ENCODE peak calls at places on chromosomes 16 and 17, in ten cellular contexts. One of them, this sample, is unnamed.

GRCh38 chr17:50558955-50559614 is 1.4 kb upstream of the CACNA1G start:
- DNase-seq in prostate gland: no peak
- DNase-seq in tibial nerve: no peak
- DNase-seq in esophagus squamous epithelium: no peak
- DNase-seq in HepG2: no peak
- DNase-seq in vagina: no peak
- DNase-seq in sigmoid colon: no peak
- DNase-seq in adrenal gland: no peak
- DNase-seq in A549: no peak
- DNase-seq in uterus: no peak
- DNase-seq in this sample: no peak

GRCh38 chr17:45355087-45355486 is 38.3 kb upstream of the MAP3K14 start:
- DNase-seq in vagina: peak
- DNase-seq in sigmoid colon: peak
- DNase-seq in prostate gland: no peak
- DNase-seq in tibial nerve: no peak
- DNase-seq in HepG2: no peak
- DNase-seq in esophagus squamous epithelium: no peak
- DNase-seq in adrenal gland: peak
- DNase-seq in uterus: no peak
- DNase-seq in A549: no peak
- DNase-seq in this sample: no peak

GRCh38 chr16:82631701-82632685 is 5.2 kb downstream of the CDH13 start:
- DNase-seq in uterus: no peak
- DNase-seq in prostate gland: no peak
- DNase-seq in sigmoid colon: peak
- DNase-seq in HepG2: no peak
- DNase-seq in vagina: no peak
- DNase-seq in tibial nerve: no peak
- DNase-seq in A549: no peak
- DNase-seq in adrenal gland: no peak
- DNase-seq in esophagus squamous epithelium: no peak
- DNase-seq in this sample: peak

GRCh38 chr16:88713568-88714419 is 7.5 kb downstream of the CTU2 start:
- DNase-seq in uterus: no peak
- DNase-seq in sigmoid colon: no peak
- DNase-seq in tibial nerve: no peak
- DNase-seq in HepG2: no peak
- DNase-seq in adrenal gland: no peak
- DNase-seq in esophagus squamous epithelium: no peak
- DNase-seq in prostate gland: no peak
- DNase-seq in A549: no peak
- DNase-seq in vagina: no peak
- DNase-seq in this sample: peak

GRCh38 chr17:67582632-67583230 is 135.0 kb upstream of the NOL11 start:
- DNase-seq in adrenal gland: peak
- DNase-seq in esophagus squamous epithelium: no peak
- DNase-seq in HepG2: no peak
- DNase-seq in A549: no peak
- DNase-seq in tibial nerve: no peak
- DNase-seq in vagina: no peak
- DNase-seq in uterus: peak
- DNase-seq in prostate gland: peak
- DNase-seq in sigmoid colon: no peak
- DNase-seq in this sample: no peak

GRCh38 chr17:21285164-21286065 is 904 bp downstream of the MAP2K3 start:
- DNase-seq in HepG2: no peak
- DNase-seq in adrenal gland: peak
- DNase-seq in A549: no peak
- DNase-seq in uterus: no peak
- DNase-seq in esophagus squamous epithelium: no peak
- DNase-seq in tibial nerve: no peak
- DNase-seq in sigmoid colon: peak
- DNase-seq in prostate gland: no peak
- DNase-seq in vagina: no peak
- DNase-seq in this sample: peak

GRCh38 chr16:89265647-89266046 is 48.1 kb downstream of the ZNF778 start:
- DNase-seq in esophagus squamous epithelium: no peak
- DNase-seq in A549: no peak
- DNase-seq in tibial nerve: no peak
- DNase-seq in adrenal gland: no peak
- DNase-seq in vagina: no peak
- DNase-seq in sigmoid colon: no peak
- DNase-seq in HepG2: no peak
- DNase-seq in prostate gland: no peak
- DNase-seq in uterus: no peak
- DNase-seq in this sample: no peak

GRCh38 chr17:55601874-55602364 is 90.7 kb upstream of the SMIM36 start:
- DNase-seq in tibial nerve: no peak
- DNase-seq in A549: peak
- DNase-seq in uterus: no peak
- DNase-seq in vagina: no peak
- DNase-seq in esophagus squamous epithelium: no peak
- DNase-seq in sigmoid colon: no peak
- DNase-seq in prostate gland: no peak
- DNase-seq in adrenal gland: peak
- DNase-seq in HepG2: peak
- DNase-seq in this sample: peak

GRCh38 chr17:44961921-44962350 is 6.2 kb downstream of the C1QL1 start:
- DNase-seq in prostate gland: no peak
- DNase-seq in A549: no peak
- DNase-seq in adrenal gland: no peak
- DNase-seq in HepG2: peak
- DNase-seq in tibial nerve: no peak
- DNase-seq in uterus: no peak
- DNase-seq in esophagus squamous epithelium: no peak
- DNase-seq in vagina: no peak
- DNase-seq in sigmoid colon: peak
- DNase-seq in this sample: no peak

GRCh38 chr16:21957687-21958346 is 4.7 kb downstream of the UQCRC2 start:
- DNase-seq in esophagus squamous epithelium: no peak
- DNase-seq in sigmoid colon: no peak
- DNase-seq in adrenal gland: no peak
- DNase-seq in tibial nerve: no peak
- DNase-seq in HepG2: no peak
- DNase-seq in uterus: no peak
- DNase-seq in vagina: no peak
- DNase-seq in prostate gland: no peak
- DNase-seq in A549: no peak
- DNase-seq in this sample: no peak
- TF ChIP-seq POLR2A in esophagus squamous epithelium: no peak
- TF ChIP-seq POLR2A in sigmoid colon: no peak
- TF ChIP-seq POLR2A in adrenal gland: no peak
- TF ChIP-seq POLR2A in tibial nerve: no peak
- TF ChIP-seq POLR2A in HepG2: no peak
- TF ChIP-seq POLR2A in uterus: no peak
- TF ChIP-seq POLR2A in vagina: no peak
- TF ChIP-seq POLR2A in prostate gland: no peak
- TF ChIP-seq POLR2A in A549: no peak
- TF ChIP-seq POLR2A in this sample: no peak

DNA sequence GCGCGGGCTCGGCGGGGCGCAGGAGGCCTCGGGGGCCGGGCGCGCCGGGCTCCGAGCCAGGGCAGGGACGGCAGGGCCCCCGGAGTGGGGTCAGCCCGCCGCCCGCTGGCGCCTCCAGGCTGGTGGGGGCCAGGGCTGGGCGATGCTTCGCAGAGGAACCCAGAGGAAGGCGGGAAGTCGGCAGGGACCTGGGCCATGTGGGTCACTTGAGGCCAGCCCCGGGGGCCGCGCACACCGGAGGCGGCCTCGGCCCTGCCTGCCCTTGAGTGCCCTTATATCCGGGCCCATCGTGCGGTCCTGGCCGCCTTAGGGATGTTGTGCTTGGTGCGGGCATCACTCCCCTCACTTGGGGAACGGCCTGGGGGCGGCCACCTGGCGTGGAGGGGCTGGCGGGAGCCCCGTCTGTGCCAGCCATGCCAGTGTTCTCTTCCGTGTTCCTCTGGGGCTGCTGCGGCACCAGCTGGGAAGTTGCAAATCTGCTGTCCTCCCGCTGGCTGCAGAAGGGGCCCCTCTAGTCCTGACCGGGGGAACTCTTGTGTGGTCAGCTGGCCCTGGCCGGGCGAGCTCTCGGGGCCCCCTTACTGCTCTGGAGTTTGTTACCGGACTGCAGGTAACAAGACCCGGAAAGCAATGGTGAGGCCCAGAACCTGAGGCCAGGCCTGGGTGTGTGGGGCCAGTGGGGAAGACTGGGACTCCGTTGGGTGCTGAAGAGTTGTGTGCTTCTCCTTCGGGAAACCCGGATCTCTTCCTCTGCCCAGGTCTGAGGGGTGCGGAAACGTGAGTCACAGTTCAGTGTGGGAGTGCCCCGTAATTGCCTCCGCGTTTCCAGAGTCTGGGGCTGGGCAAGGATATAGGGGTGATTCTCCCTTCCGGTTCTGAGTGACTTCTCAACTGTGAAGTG is 849 bp downstream of the CAPN15 start:
- DNase-seq in HepG2: no peak
- DNase-seq in esophagus squamous epithelium: no peak
- DNase-seq in A549: no peak
- DNase-seq in sigmoid colon: no peak
- DNase-seq in vagina: no peak
- DNase-seq in uterus: no peak
- DNase-seq in tibial nerve: no peak
- DNase-seq in adrenal gland: peak
- DNase-seq in prostate gland: no peak
- DNase-seq in this sample: peak
- TF ChIP-seq POLR2A in HepG2: no peak
- TF ChIP-seq POLR2A in esophagus squamous epithelium: no peak
- TF ChIP-seq POLR2A in A549: no peak
- TF ChIP-seq POLR2A in sigmoid colon: peak
- TF ChIP-seq POLR2A in vagina: no peak
- TF ChIP-seq POLR2A in uterus: no peak
- TF ChIP-seq POLR2A in tibial nerve: no peak
- TF ChIP-seq POLR2A in adrenal gland: no peak
- TF ChIP-seq POLR2A in prostate gland: peak
- TF ChIP-seq POLR2A in this sample: peak

DNA sequence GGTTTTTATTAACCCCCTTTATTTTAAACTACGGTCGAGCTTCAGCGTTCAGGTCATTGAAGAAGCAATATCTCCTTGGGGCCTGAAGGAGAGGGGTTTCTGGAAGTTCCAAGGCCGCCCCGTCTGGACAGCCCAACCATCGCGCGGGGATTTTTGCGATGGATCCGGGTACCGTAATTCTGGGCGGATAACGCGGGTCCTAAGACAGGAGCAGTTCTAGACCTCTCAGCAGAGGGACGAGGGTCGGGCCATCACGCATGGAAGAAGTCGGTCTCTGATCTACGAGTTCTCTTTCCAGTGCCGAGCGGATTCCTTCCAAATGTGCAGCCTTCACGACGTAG is 3.6 kb downstream of the BORCS6 start:
- DNase-seq in A549: no peak
- DNase-seq in prostate gland: no peak
- DNase-seq in esophagus squamous epithelium: no peak
- DNase-seq in vagina: no peak
- DNase-seq in HepG2: no peak
- DNase-seq in sigmoid colon: no peak
- DNase-seq in uterus: no peak
- DNase-seq in tibial nerve: no peak
- DNase-seq in adrenal gland: no peak
- DNase-seq in this sample: no peak
- TF ChIP-seq POLR2A in A549: no peak
- TF ChIP-seq POLR2A in prostate gland: no peak
- TF ChIP-seq POLR2A in esophagus squamous epithelium: no peak
- TF ChIP-seq POLR2A in vagina: no peak
- TF ChIP-seq POLR2A in HepG2: no peak
- TF ChIP-seq POLR2A in sigmoid colon: no peak
- TF ChIP-seq POLR2A in uterus: no peak
- TF ChIP-seq POLR2A in tibial nerve: no peak
- TF ChIP-seq POLR2A in adrenal gland: no peak
- TF ChIP-seq POLR2A in this sample: no peak

DNA sequence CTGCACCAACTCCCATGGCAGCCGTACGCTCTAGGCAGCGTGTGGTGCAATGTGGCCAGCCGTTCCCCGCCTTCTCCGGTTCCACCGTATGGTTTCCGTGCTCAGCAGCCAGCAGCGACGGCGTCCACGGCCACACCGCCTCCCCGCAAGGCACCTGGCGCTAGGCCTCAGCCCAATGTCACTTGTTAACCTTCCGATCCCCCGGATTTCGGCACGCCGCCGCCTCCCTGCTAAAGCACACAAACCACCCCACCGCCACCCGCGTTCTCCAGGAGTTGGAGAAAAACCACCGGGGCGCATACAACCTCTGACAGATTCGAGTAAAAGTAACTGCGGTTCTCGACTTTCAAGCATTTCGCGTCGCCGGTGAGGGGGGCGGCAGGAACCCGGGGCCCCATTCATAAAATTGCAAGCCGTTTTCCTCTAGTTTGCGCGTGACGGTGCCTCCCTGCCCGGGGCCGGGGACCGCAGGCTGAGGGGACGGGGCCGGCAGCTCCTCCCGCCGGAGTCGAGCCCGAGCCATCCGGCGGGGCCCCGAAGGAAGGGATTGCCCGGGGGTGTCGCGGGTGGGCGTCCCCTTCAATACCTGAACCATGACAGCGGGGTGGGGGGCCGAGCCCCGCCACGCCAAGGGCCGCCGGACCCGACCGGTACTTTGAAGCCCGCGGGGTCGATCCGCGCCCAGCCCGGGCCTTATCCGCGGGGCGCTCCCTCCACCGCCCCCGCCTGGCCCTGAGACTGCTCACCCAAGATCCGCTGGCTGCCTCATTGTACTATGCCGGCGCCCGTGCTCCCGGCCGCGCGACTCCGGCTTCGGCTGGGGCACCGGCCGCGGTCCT is at the start of gene TEX2:
- DNase-seq in prostate gland: peak
- DNase-seq in vagina: no peak
- DNase-seq in HepG2: peak
- DNase-seq in sigmoid colon: peak
- DNase-seq in esophagus squamous epithelium: no peak
- DNase-seq in tibial nerve: peak
- DNase-seq in adrenal gland: peak
- DNase-seq in A549: peak
- DNase-seq in uterus: peak
- DNase-seq in this sample: peak
- TF ChIP-seq POLR2A in prostate gland: peak
- TF ChIP-seq POLR2A in vagina: peak
- TF ChIP-seq POLR2A in HepG2: peak
- TF ChIP-seq POLR2A in sigmoid colon: no peak
- TF ChIP-seq POLR2A in esophagus squamous epithelium: no peak
- TF ChIP-seq POLR2A in tibial nerve: peak
- TF ChIP-seq POLR2A in adrenal gland: peak
- TF ChIP-seq POLR2A in A549: peak
- TF ChIP-seq POLR2A in uterus: peak
- TF ChIP-seq POLR2A in this sample: peak

GRCh38 chr17:17303010-17303846 is at the start of gene NT5M:
- DNase-seq in uterus: peak
- DNase-seq in HepG2: peak
- DNase-seq in esophagus squamous epithelium: no peak
- DNase-seq in tibial nerve: peak
- DNase-seq in A549: peak
- DNase-seq in sigmoid colon: peak
- DNase-seq in prostate gland: peak
- DNase-seq in adrenal gland: peak
- DNase-seq in vagina: no peak
- DNase-seq in this sample: peak
- TF ChIP-seq POLR2A in uterus: peak
- TF ChIP-seq POLR2A in HepG2: no peak
- TF ChIP-seq POLR2A in esophagus squamous epithelium: no peak
- TF ChIP-seq POLR2A in tibial nerve: peak
- TF ChIP-seq POLR2A in A549: peak
- TF ChIP-seq POLR2A in sigmoid colon: no peak
- TF ChIP-seq POLR2A in prostate gland: peak
- TF ChIP-seq POLR2A in adrenal gland: no peak
- TF ChIP-seq POLR2A in vagina: no peak
- TF ChIP-seq POLR2A in this sample: peak

This sample was measured in erythroblast.